ENCODE peak calls at places on chromosome 16, in four cellular contexts. L is mesendoderm, G is IMR-90, S is H1. T is an unnamed sample.

GRCh38 chr16:8375208-8375607 is 215.1 kb downstream of the TMEM114 start:
- DNase-seq in G (no peak), L (no peak), S (no peak), T (no peak)

GRCh38 chr16:17076818-17077498 is 393.8 kb downstream of the XYLT1 start:
- DNase-seq in G (no peak), L (no peak), S (no peak), T (no peak)

GRCh38 chr16:53523971-53524548 is 21.1 kb upstream of the AKTIP start:
- DNase-seq in S (no peak), G (no peak), L (no peak), T (no peak)

GRCh38 chr16:49589721-49590120 is 216.1 kb downstream of the C16orf78 start:
- DNase-seq in S (peak; percentile 26), L (no peak), G (no peak), T (peak; percentile 10)

GRCh38 chr16:57930533-57930932 is 40.4 kb downstream of the CNGB1 start:
- DNase-seq in G (no peak), S (no peak), L (no peak), T (no peak)

GRCh38 chr16:68031951-68032350 is 8.9 kb downstream of the DUS2 start:
- DNase-seq in G (no peak), L (no peak), S (no peak), T (no peak)

GRCh38 chr16:67942200-67942509 is 1.8 kb downstream of the LCAT start:
- DNase-seq in L (peak; percentile 75), G (peak; percentile 20), S (peak; percentile 77), T (peak; percentile 81)

GRCh38 chr16:49472598-49472997 is 99.0 kb downstream of the C16orf78 start:
- DNase-seq in L (no peak), G (no peak), S (peak; percentile 45), T (peak; percentile 32)

GRCh38 chr16:89176147-89176690 is 4.7 kb downstream of the CDH15 start:
- DNase-seq in G (no peak), L (no peak), S (peak; percentile 46), T (no peak)

GRCh38 chr16:89178453-89179147 is 7.1 kb downstream of the CDH15 start:
- DNase-seq in S (no peak), G (no peak), L (no peak), T (no peak)

GRCh38 chr16:89179148-89179484 is 7.6 kb downstream of the CDH15 start:
- DNase-seq in L (no peak), G (no peak), S (no peak), T (no peak)

GRCh38 chr16:89176717-89177116 is 5.2 kb downstream of the CDH15 start:
- DNase-seq in L (no peak), S (no peak), G (no peak), T (no peak)

DNA sequence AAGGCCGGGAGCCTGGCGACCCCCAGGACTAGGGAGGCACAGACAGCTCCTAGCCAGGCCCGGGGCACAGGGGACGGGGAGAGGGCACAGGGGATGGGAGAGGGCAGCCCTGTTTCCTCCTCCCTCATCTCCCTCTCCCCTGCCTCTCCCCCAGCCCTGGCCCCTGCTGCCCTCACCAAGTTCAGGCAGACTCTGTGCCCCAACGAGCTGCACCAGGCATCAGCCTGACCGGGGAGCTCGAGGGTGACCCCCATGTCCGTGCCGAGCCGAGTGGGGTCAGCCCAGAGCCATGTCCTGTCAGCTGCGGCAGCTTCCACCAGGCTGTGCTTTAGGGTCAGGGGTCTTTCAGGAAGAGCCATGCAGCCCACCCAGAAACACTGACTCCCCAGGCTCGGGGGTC is 6.0 kb downstream of the CDH15 start:
- DNase-seq in L (no peak), S (no peak), G (no peak), T (no peak)
- H2BK15ac ChIP-seq in L (no peak overlapping the region), S (no peak overlapping the region), G (no peak overlapping the region), T (no peak overlapping the region)

GRCh38 chr16:55490301-55490700 is 11.3 kb downstream of the MMP2 start:
- DNase-seq in S (no peak), L (no peak), G (no peak), T (no peak)
- H3K56ac ChIP-seq in S (no peak overlapping the region), L (no peak overlapping the region), G (no peak overlapping the region), T (no peak overlapping the region)

GRCh38 chr16:75195811-75196790 is 10.9 kb downstream of the CTRB2 start:
- DNase-seq in L (no peak), G (no peak), S (no peak), T (no peak)
- H2BK15ac ChIP-seq in L (no peak overlapping the region), G (no peak overlapping the region), S (no peak overlapping the region), T (no peak overlapping the region)

GRCh38 chr16:2235695-2236361 is 416 bp upstream of the DNASE1L2 start:
- DNase-seq in G (no peak), L (no peak), S (no peak), T (no peak)
- H3K56ac ChIP-seq in G (no peak overlapping the region), L (no peak overlapping the region), S (no peak overlapping the region), T (no peak overlapping the region)

DNA sequence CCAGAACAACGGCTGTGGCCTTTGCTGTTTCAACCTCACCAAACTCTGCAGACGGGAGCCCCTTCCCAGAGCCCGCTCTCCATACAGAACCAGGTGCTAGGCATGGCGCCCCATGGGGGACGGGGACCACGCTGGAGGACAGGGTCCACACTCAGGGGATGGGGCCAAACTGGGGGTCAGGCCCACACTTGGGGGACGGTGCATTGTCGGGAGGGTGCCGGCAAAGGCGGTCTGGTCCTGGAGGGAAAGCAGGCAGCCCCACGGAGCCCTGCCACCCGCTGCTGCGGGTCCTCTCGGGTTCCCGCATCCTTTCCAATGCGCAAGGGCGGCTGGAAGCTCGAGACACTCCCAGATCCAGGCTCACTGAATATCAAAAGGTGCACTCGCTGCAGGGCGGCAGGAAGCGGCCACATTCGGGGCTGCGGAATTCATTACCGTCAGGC is 41.5 kb downstream of the LMF1 start:
- DNase-seq in S (no peak), L (no peak), G (no peak), T (peak; percentile 60)
- H2BK15ac ChIP-seq in S (no peak overlapping the region), L (no peak overlapping the region), G (no peak overlapping the region), T (no peak overlapping the region)